ENCODE peak calls at places on chromosomes 16 and 17, in four cellular contexts. T is IMR-90; M is K562; W is CD8-positive, alpha-beta T cell. I is an unnamed sample.

GRCh38 chr16:66379571-66379941 is 13.1 kb downstream of the CDH5 start:
- DNase-seq in T (no peak), W (no peak), M (no peak), I (no peak)

GRCh38 chr16:57741660-57742191 is 6.2 kb downstream of the KATNB1 start:
- DNase-seq in W (no peak), T (no peak), M (no peak), I (no peak)

GRCh38 chr17:76716834-76717205 is 6.1 kb upstream of the MXRA7 start:
- DNase-seq in M (no peak), T (peak; percentile 93), W (no peak), I (peak; percentile 64)

GRCh38 chr16:85662036-85662812 is 26.5 kb downstream of the GINS2 start:
- DNase-seq in W (no peak), T (no peak), M (no peak), I (no peak)

GRCh38 chr17:79792984-79793923 is 3.6 kb downstream of the CBX8 start:
- DNase-seq in M (no peak), T (peak; percentile 92), W (no peak), I (no peak)

GRCh38 chr16:27123795-27124194 is 57.1 kb downstream of the C16orf82 start:
- DNase-seq in W (no peak), M (peak; percentile 35), T (peak; percentile 7), I (no peak)

GRCh38 chr17:77470800-77471733 is 330.3 kb downstream of the SEC14L1 start:
- DNase-seq in T (peak; percentile 43), W (no peak), M (peak; percentile 77), I (peak; percentile 47)

GRCh38 chr17:72510454-72511016 is 389.7 kb downstream of the SOX9 start:
- DNase-seq in M (no peak), W (no peak), T (peak; percentile 27), I (no peak)

GRCh38 chr17:60371818-60372510 is 20.0 kb downstream of the USP32 start:
- DNase-seq in T (no peak), M (no peak), W (no peak), I (peak; percentile 68)

DNA sequence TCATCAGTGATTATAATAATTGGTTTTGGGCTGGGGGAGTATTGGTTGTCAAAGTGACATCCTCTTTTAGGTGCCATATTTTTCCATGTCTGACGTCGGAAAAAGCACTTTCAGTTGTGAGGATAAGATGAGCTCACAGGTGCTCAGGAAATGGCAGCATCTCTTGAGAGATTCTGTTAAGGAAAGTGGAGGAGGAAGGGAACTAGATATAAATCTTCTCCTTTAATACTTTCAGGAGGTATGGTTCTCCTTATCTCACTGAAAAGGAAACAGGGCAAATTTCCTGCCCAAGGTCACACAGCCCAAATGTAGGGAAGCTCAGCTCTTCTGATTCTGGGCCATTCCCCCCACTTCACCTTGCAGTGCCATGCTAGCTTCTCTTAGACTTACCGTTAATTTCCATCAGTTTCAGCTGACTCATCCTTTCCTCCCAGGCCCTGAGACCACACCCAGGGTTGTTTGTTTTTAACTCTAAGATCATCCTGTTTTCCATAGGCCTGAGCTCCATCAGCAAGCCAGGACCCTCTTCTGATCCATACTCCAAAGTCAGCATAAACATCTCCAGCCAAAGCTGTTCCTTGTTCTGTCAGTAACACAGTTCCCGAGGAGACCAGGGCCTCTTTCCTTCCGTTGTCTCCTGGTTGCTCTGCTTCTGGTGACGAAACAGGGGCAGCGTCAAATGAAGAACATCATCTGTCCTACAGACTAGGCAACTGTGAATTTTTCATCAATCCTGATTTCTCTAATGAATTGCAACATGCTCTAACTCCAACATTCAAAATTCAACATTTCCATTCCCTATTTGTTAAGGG is 83.7 kb upstream of the HNF1B start:
- DNase-seq in W (no peak), M (peak; percentile 78), T (peak; percentile 28), I (no peak)
- H3K4me3 ChIP-seq in W (no peak overlapping the region), M (no peak overlapping the region), T (no peak overlapping the region), I (no peak overlapping the region)

DNA sequence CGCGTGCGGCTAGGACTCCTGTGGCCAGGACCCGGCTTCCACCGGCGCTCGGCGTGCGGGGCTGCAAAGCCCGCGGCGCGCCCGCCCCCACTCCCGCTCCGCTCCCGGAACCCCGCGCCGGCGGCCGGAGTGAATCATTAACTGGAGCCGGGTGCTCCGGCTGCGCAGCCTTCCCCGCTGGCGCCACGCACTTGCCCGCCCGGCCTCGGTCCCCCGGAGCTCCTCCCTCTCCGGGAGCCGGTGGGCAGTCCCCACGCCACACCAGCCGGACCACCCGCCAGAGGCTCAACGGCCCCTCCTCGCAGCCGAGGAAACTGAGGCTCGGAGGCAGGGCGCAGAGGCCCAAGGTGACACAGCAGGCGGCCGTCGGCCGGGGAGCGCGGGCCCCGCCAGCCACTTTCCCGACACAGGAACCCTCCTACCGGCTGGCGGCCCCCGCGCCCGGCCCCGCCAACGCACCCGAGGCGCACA is 580 bp downstream of the BCAR1 start:
- DNase-seq in M (peak; percentile 77), W (no peak), T (no peak), I (peak; percentile 56)
- H3K4me3 ChIP-seq in M (peak overlapping the region; percentile 84), W (no peak overlapping the region), T (peak overlapping the region; percentile 70), I (peak overlapping the region; percentile 70)

GRCh38 chr17:17781591-17782424 is 55.0 kb downstream of the SREBF1 start:
- DNase-seq in M (no peak), W (no peak), T (peak; percentile 52), I (peak; percentile 49)

GRCh38 chr17:17783121-17783824 is 53.5 kb downstream of the SREBF1 start:
- DNase-seq in T (no peak), W (peak; percentile 52), M (peak; percentile 51), I (peak; percentile 61)

GRCh38 chr17:17782425-17783120 is 54.2 kb downstream of the SREBF1 start:
- DNase-seq in W (no peak), T (no peak), M (peak; percentile 23), I (no peak)

GRCh38 chr17:17779015-17779611 is 57.7 kb downstream of the SREBF1 start:
- DNase-seq in W (no peak), T (no peak), M (no peak), I (no peak)

GRCh38 chr17:17780941-17781590 is 55.7 kb downstream of the SREBF1 start:
- DNase-seq in T (peak; percentile 65), M (no peak), W (no peak), I (peak; percentile 52)
- H3K4me3 ChIP-seq in T (no peak overlapping the region), M (no peak overlapping the region), W (no peak overlapping the region), I (no peak overlapping the region)

DNA sequence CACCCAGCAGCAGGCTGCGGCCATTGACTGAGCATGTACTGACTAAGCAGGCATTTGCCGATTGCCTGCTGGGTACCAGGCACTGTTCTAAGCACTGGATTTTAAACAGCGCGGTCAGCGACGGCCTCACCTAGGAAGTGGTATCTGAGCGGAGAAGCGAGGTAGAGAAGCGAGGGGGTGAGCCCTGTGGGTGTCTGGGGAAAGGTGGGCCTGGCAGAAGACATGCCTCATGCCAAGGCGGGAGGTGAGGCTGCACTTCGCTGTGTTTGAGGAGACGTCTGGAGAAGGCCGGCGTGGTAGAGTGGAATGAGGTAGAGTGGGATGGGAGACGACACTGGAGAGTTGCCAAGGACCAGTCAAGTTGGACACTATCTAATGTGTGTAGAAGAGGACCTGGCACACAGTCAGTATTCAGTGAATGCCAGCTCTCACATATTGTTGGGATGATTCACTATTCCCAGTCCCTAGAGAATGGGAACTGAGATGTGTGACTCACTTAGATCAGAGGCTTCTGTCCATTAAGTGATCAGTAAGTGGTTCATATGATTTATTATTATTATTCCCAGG is 14.4 kb downstream of the SYCE1L start:
- DNase-seq in T (peak; percentile 86), W (no peak), M (no peak), I (peak; percentile 95)
- H3K4me3 ChIP-seq in T (no peak overlapping the region), W (no peak overlapping the region), M (no peak overlapping the region), I (no peak overlapping the region)

GRCh38 chr16:69563605-69564580 is 1.9 kb upstream of the NFAT5 start:
- DNase-seq in T (peak; percentile 65), W (no peak), M (peak; percentile 20), I (peak; percentile 77)
- H3K4me3 ChIP-seq in T (no peak overlapping the region), W (peak overlapping the region; percentile 34), M (peak overlapping the region; percentile 3), I (peak overlapping the region; percentile 71)

GRCh38 chr17:8314797-8315739 is 5.0 kb downstream of the ARHGEF15 start:
- DNase-seq in M (no peak), T (no peak), W (no peak), I (no peak)

GRCh38 chr17:8311131-8311790 is 1.2 kb downstream of the ARHGEF15 start:
- DNase-seq in M (no peak), T (no peak), W (no peak), I (no peak)

GRCh38 chr17:8312726-8313600 is 2.9 kb downstream of the ARHGEF15 start:
- DNase-seq in M (no peak), W (no peak), T (no peak), I (no peak)

GRCh38 chr17:8312251-8312650 is 2.2 kb downstream of the ARHGEF15 start:
- DNase-seq in W (no peak), M (no peak), T (no peak), I (no peak)

GRCh38 chr17:8310601-8311123 is 621 bp downstream of the ARHGEF15 start:
- DNase-seq in M (no peak), W (no peak), T (no peak), I (no peak)
- H3K4me3 ChIP-seq in M (no peak overlapping the region), W (no peak overlapping the region), T (no peak overlapping the region), I (no peak overlapping the region)

GRCh38 chr17:7477392-7478275 is 1.8 kb downstream of the ZBTB4 start:
- DNase-seq in T (peak; percentile 95), M (peak; percentile 32), W (no peak), I (peak; percentile 76)
- H3K4me3 ChIP-seq in T (peak overlapping the region; percentile 76), M (peak overlapping the region; percentile 70), W (peak overlapping the region; percentile 68), I (peak overlapping the region; percentile 94)

GRCh38 chr17:81577278-81578000 is 25.3 kb upstream of the FAAP100 start:
- DNase-seq in T (no peak), W (no peak), M (no peak), I (peak; percentile 36)
- H3K4me3 ChIP-seq in T (no peak overlapping the region), W (no peak overlapping the region), M (no peak overlapping the region), I (no peak overlapping the region)

GRCh38 chr16:89052824-89053724 is 40.6 kb upstream of the ACSF3 start:
- DNase-seq in T (peak; percentile 2), M (peak; percentile 70), W (no peak), I (peak; percentile 70)

GRCh38 chr16:89053725-89054029 is 40.0 kb upstream of the ACSF3 start:
- DNase-seq in M (no peak), W (no peak), T (no peak), I (no peak)

GRCh38 chr16:89051521-89052166 is 42.0 kb upstream of the ACSF3 start:
- DNase-seq in W (no peak), M (no peak), T (no peak), I (no peak)

GRCh38 chr16:89050868-89051311 is 42.8 kb upstream of the ACSF3 start:
- DNase-seq in T (no peak), M (no peak), W (no peak), I (no peak)

GRCh38 chr16:89052191-89052787 is 41.4 kb upstream of the ACSF3 start:
- DNase-seq in T (no peak), W (no peak), M (no peak), I (no peak)
- H3K4me3 ChIP-seq in T (peak overlapping the region; percentile 26), W (no peak overlapping the region), M (no peak overlapping the region), I (peak overlapping the region; percentile 53)

DNA sequence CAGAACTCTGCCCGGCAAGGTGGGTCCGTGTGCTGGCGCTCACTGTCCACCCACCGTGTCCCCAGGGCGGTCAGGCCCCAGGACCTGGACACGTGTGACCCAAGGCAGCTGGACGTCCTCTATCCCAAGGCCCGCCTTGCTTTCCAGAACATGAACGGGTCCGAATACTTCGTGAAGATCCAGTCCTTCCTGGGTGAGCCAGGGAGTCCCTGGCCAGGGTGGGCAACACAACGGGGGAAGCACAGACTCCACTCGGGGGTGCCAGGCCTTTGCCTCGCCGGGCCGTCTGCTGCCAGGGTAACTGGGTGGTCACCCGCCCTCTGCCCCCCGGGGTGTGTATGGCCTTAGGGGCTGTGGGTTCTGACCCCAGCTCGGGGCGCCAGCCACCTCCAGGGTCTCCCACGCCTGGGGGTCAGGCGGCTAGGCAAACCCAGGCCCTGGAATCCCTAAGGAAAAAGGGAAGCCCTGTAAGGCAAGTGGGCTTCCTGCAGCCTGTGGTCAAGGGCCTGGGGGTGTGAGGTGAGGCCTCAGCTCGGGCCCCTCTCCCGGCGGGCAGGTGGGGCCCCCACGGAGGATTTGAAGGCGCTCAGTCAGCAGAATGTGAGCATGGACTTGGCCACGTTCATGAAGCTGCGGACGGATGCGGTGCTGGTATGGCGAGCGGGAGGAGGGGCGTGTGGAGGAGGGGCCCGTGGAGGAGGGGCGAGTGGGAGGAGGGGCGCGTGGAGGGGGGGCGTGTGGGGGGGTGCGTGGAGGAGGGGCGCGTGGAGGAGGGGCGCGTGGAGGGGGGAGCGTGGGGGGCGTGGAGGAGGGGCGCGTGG is 6.5 kb downstream of the MSLN start:
- DNase-seq in W (no peak), T (no peak), M (no peak), I (no peak)
- H3K4me3 ChIP-seq in W (no peak overlapping the region), T (no peak overlapping the region), M (no peak overlapping the region), I (no peak overlapping the region)

I was measured in epithelial cell of esophagus.